ENCODE peak calls at places on chromosomes 1 and 21, in four cellular contexts. N is HepG2, Z is H1, M is GM12878. R is an unnamed sample.
A peak's percentile ranks its signal among the peaks of the same experiment; 100 is the strongest.

GRCh38 chr1:24503870-24504523 is 1.4 kb downstream of the RCAN3 start:
- DNase-seq in N (no peak), M (no peak), Z (no peak), R (no peak)

GRCh38 chr1:155913969-155914757 is 3.0 kb upstream of the RIT1 start:
- DNase-seq in Z (no peak), M (no peak), N (no peak), R (no peak)

GRCh38 chr1:94884101-94884875 is 42.6 kb downstream of the CNN3 start:
- DNase-seq in N (peak; percentile 71), M (no peak), Z (peak; percentile 43), R (peak; percentile 71)

GRCh38 chr1:201610806-201611205 is 71.9 kb downstream of the NAV1 start:
- DNase-seq in M (no peak), Z (no peak), N (no peak), R (no peak)

GRCh38 chr1:11057477-11057876 is 2.3 kb downstream of the SRM start:
- DNase-seq in M (no peak), Z (no peak), N (no peak), R (no peak)

GRCh38 chr1:55007626-55008025 is 8.9 kb downstream of the BSND start:
- DNase-seq in Z (no peak), N (no peak), M (no peak), R (no peak)

GRCh38 chr1:47679826-47680225 is 242.0 kb downstream of the FOXD2 start:
- DNase-seq in M (no peak), N (no peak), Z (no peak), R (no peak)

GRCh38 chr1:13730751-13731482 is 30.9 kb downstream of the PRDM2 start:
- DNase-seq in Z (no peak), N (no peak), M (peak; percentile 94), R (no peak)

GRCh38 chr1:232186936-232187335 is 443.0 kb downstream of the SIPA1L2 start:
- DNase-seq in N (no peak), Z (peak; percentile 15), M (no peak), R (no peak)

GRCh38 chr1:151711940-151712339 is 4.7 kb downstream of the CELF3 start:
- DNase-seq in M (no peak), Z (no peak), N (no peak), R (no peak)

GRCh38 chr1:20626098-20626427 is 7.2 kb upstream of the PINK1 start:
- DNase-seq in N (no peak), Z (no peak), M (no peak), R (no peak)

GRCh38 chr1:6491966-6492365 is 499 bp upstream of the PLEKHG5 start:
- DNase-seq in M (no peak), N (no peak), Z (no peak), R (no peak)

GRCh38 chr1:47722909-47723580 is 274.1 kb downstream of the TRABD2B start:
- DNase-seq in Z (no peak), N (no peak), M (no peak), R (no peak)

GRCh38 chr1:236204043-236204442 is 61.7 kb downstream of the GPR137B start:
- DNase-seq in Z (no peak), M (no peak), N (no peak), R (no peak)

GRCh38 chr1:7379445-7379971 is 391.6 kb upstream of the VAMP3 start:
- DNase-seq in M (no peak), Z (no peak), N (no peak), R (peak; percentile 43)

GRCh38 chr1:231724876-231725647 is 98.5 kb downstream of the DISC1 start:
- DNase-seq in N (peak; percentile 57), M (no peak), Z (peak; percentile 51), R (peak; percentile 89)

GRCh38 chr1:205328476-205328875 is 6.9 kb upstream of the NUAK2 start:
- DNase-seq in N (no peak), Z (no peak), M (no peak), R (no peak)

GRCh38 chr1:217674330-217674729 is 43.2 kb downstream of the SPATA17 start:
- DNase-seq in Z (no peak), N (no peak), M (no peak), R (no peak)

GRCh38 chr1:208136459-208137143 is 107.6 kb downstream of the PLXNA2 start:
- DNase-seq in N (no peak), Z (no peak), M (no peak), R (no peak)

GRCh38 chr1:150259217-150259616 is 1.6 kb downstream of the CA14 start:
- DNase-seq in Z (no peak), N (no peak), M (no peak), R (no peak)

GRCh38 chr21:44532165-44532564 is 7.8 kb downstream of the KRTAP10-1 start:
- DNase-seq in M (no peak), N (no peak), Z (no peak), R (no peak)

GRCh38 chr1:3789421-3790300 is 6.6 kb downstream of the LRRC47 start:
- DNase-seq in Z (no peak), N (no peak), M (no peak), R (no peak)

GRCh38 chr1:2347409-2347785 is 44.0 kb downstream of the MORN1 start:
- DNase-seq in N (no peak), Z (no peak), M (no peak), R (no peak)

GRCh38 chr1:2347907-2348306 is 43.4 kb downstream of the MORN1 start:
- DNase-seq in Z (no peak), N (no peak), M (no peak), R (no peak)

GRCh38 chr1:2349821-2350220 is 41.5 kb downstream of the MORN1 start:
- DNase-seq in N (no peak), Z (no peak), M (no peak), R (no peak)

GRCh38 chr1:2346691-2347408 is 44.5 kb downstream of the MORN1 start:
- DNase-seq in M (no peak), N (no peak), Z (no peak), R (no peak)

DNA sequence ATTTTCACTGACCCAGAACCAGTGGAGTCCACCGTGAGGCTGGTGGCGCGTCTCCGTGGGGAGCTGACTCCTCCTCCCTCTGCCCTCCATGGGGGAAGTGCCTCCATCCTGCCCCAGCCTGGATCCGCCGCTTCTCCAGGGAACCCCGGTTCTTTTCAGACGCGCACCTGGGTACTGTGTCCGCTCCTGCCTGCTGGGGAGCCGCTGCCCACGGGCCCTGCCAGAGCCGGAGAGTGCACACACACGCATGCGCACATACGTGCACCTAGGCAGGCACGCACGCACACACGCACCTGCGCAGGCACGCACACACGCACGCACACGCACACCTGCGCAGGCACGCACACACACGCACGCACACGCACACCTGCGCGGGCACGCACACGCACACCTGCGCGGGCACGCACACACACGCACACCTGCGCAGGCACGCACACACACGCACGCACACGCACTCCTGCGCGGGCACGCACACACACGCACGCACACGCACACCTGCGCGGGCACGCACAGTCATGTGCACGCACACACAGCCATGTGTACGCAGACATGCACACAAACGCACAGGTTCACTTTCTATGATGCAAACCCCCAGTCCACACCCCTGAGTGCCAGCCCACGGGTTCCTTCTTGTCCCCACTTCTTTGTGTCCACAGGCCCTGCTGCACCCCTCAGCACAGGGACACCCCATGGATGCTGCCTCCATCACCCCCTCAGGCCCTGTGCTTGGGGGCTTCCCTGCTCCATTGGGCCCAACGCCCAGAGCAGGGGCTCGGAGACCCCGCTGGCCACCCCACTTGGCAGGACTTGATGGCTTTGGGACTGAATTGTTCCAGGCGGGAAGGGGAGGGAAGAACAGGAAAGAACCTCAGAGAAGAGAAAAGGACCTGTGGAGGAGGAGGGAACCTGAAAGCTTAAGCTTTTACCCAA is 42.7 kb downstream of the MORN1 start:
- DNase-seq in Z (no peak), N (no peak), M (no peak), R (no peak)
- H3K9ac ChIP-seq in Z (no peak overlapping the region), N (no peak overlapping the region), M (no peak overlapping the region), R (peak overlapping the region; percentile 4)

GRCh38 chr1:176942346-176942745 is 222.2 kb downstream of the ASTN1 start:
- DNase-seq in M (no peak), N (no peak), Z (no peak), R (no peak)
- TF ChIP-seq SUZ12 in M (no peak), N (no peak), Z (no peak), R (no peak)

GRCh38 chr1:204192589-204193352 is 3.5 kb downstream of the KISS1 start:
- DNase-seq in N (no peak), M (no peak), Z (no peak), R (no peak)

GRCh38 chr1:204194080-204194479 is 2.2 kb downstream of the KISS1 start:
- DNase-seq in Z (no peak), N (no peak), M (no peak), R (no peak)

GRCh38 chr1:204197068-204197467 is 777 bp upstream of the KISS1 start:
- DNase-seq in M (no peak), N (no peak), Z (no peak), R (no peak)

GRCh38 chr1:204196068-204196795 is at the start of gene KISS1:
- DNase-seq in Z (no peak), M (no peak), N (no peak), R (no peak)

GRCh38 chr1:204194771-204195170 is 1.5 kb downstream of the KISS1 start:
- DNase-seq in Z (no peak), M (no peak), N (no peak), R (no peak)
- H3K9ac ChIP-seq in Z (no peak overlapping the region), M (no peak overlapping the region), N (no peak overlapping the region), R (no peak overlapping the region)

GRCh38 chr1:25611843-25612242 is 4.7 kb upstream of the MAN1C1 start:
- DNase-seq in Z (no peak), M (no peak), N (no peak), R (no peak)

GRCh38 chr1:25608488-25609178 is 8.0 kb upstream of the MAN1C1 start:
- DNase-seq in M (peak; percentile 38), N (peak; percentile 62), Z (no peak), R (peak; percentile 85)

GRCh38 chr1:25612421-25612820 is 4.2 kb upstream of the MAN1C1 start:
- DNase-seq in N (no peak), Z (no peak), M (no peak), R (no peak)

GRCh38 chr1:25610822-25611630 is 5.6 kb upstream of the MAN1C1 start:
- DNase-seq in M (no peak), Z (no peak), N (no peak), R (no peak)

DNA sequence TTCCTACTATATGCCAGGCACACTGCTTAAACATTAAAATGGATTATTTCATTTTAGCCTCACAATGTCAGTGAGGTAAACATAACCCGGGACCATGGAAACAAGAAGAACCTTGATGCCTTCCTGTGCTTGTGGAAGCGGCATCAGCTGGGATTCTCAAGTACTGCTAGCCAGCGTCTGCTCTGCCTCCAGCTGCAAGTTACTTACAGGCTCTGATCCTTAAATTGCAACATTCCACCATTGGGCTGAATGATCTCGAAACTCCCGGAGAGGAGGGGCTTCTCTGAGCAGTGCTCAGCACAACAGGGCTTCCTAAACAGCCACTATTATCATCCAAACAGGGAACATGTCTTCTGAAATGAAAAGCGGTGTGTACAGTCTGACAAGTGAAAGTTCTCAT is 6.7 kb upstream of the MAN1C1 start:
- DNase-seq in Z (no peak), N (no peak), M (no peak), R (no peak)
- TF ChIP-seq SUZ12 in Z (no peak), N (no peak), M (no peak), R (no peak)

GRCh38 chr1:226870323-226871046 is at the start of gene PSEN2:
- DNase-seq in M (no peak), Z (no peak), N (peak; percentile 24), R (no peak)
- H3K9ac ChIP-seq in M (peak within 1 kb of the TSS; percentile 52), Z (peak within 1 kb of the TSS; percentile 74), N (peak within 1 kb of the TSS; percentile 66), R (peak within 1 kb of the TSS; percentile 87)